ENCODE peak calls at places on chromosomes 2 and 18, in ten cellular contexts. M is left ventricle myocardium inferior, E is neural progenitor cell, S is GM23338, H is NCI-H187, C is natural killer cell, L is mesothelial cell of epicardium, O is fibroblast of pulmonary artery, D is GM12891, T is stromal cell of bone marrow. Z is an unnamed sample.

GRCh38 chr18:70046207-70046606 is 98.5 kb upstream of the CD226 start:
- DNase-seq in C (no peak), S (no peak), E (no peak), T (peak), O (peak), H (no peak), M (no peak), D (no peak), L (no peak), Z (no peak)

GRCh38 chr2:48148841-48149240 is 242.5 kb upstream of the FBXO11 start:
- DNase-seq in C (no peak), H (no peak), T (no peak), S (no peak), D (no peak), L (no peak), M (no peak), O (no peak), E (no peak), Z (no peak)

GRCh38 chr2:176126929-176127768 is 2.4 kb upstream of the HOXD8 start:
- DNase-seq in M (peak), O (peak), C (peak), S (peak), H (no peak), T (no peak), L (peak), D (no peak), E (peak), Z (peak)

GRCh38 chr2:3254438-3254941 is 123.1 kb downstream of the EIPR1 start:
- DNase-seq in M (no peak), D (no peak), S (no peak), C (no peak), O (no peak), L (no peak), E (no peak), T (no peak), H (no peak), Z (no peak)

GRCh38 chr2:42841344-42841743 is 49.0 kb upstream of the HAAO start:
- DNase-seq in D (no peak), L (no peak), T (no peak), E (no peak), H (no peak), O (no peak), M (no peak), C (no peak), S (no peak), Z (no peak)

GRCh38 chr2:232981767-232982360 is 31.2 kb downstream of the NGEF start:
- DNase-seq in O (no peak), C (no peak), S (no peak), D (no peak), E (no peak), L (peak), T (no peak), H (no peak), M (no peak), Z (no peak)

GRCh38 chr2:128363991-128364390 is 45.3 kb upstream of the HS6ST1 start:
- DNase-seq in O (peak), D (no peak), L (no peak), C (no peak), H (no peak), E (no peak), T (no peak), S (peak), M (no peak), Z (no peak)

GRCh38 chr2:233463586-233463985 is 103.0 kb downstream of the USP40 start:
- DNase-seq in O (no peak), M (no peak), E (no peak), H (no peak), L (no peak), S (no peak), D (no peak), T (no peak), C (no peak), Z (no peak)

GRCh38 chr18:65768379-65768778 is 17.6 kb downstream of the CDH7 start:
- DNase-seq in T (no peak), S (no peak), M (no peak), E (no peak), O (no peak), L (no peak), H (no peak), D (no peak), C (no peak), Z (no peak)

GRCh38 chr2:113910110-113910717 is 20.3 kb downstream of the ACTR3 start:
- DNase-seq in H (no peak), L (no peak), O (no peak), C (no peak), D (no peak), M (no peak), T (no peak), E (no peak), S (no peak), Z (no peak)

GRCh38 chr2:152573168-152573567 is 144.1 kb downstream of the PRPF40A start:
- DNase-seq in C (peak), O (peak), S (no peak), M (no peak), E (no peak), H (no peak), D (peak), T (peak), L (no peak), Z (no peak)

GRCh38 chr2:156211318-156211717 is 121.2 kb downstream of the NR4A2 start:
- DNase-seq in T (no peak), D (no peak), O (no peak), H (no peak), L (no peak), C (no peak), M (no peak), S (no peak), E (no peak), Z (no peak)

GRCh38 chr2:36478332-36478738 is 119.6 kb downstream of the FEZ2 start:
- DNase-seq in D (no peak), T (peak), L (no peak), E (no peak), M (no peak), S (no peak), O (peak), H (no peak), C (no peak), Z (no peak)

Z was measured in NCI-H1436 treated with DMSO at 0.1 percent for 48 hours.